ENCODE peak calls at places on chromosomes 1 and 21, in seven cellular contexts. U, D, G, H, C, B and F are unnamed samples.

GRCh38 chr1:227891955-227892871 is 55.5 kb downstream of the WNT9A start:
- DNase-seq in U (peak; percentile 7), D (peak; percentile 16), G (no peak), H (no peak), C (no peak), B (no peak), F (peak; percentile 9)

GRCh38 chr1:202135221-202135721 is 9.3 kb downstream of the ARL8A start:
- DNase-seq in U (peak; percentile 67), D (peak; percentile 66), G (no peak), H (peak; percentile 58), C (peak; percentile 37), B (peak; percentile 42), F (peak; percentile 27)

GRCh38 chr1:25800538-25801377 is 765 bp downstream of the SELENON start:
- DNase-seq in U (no peak), D (no peak), G (no peak), H (no peak), C (no peak), B (no peak), F (no peak)

GRCh38 chr1:7595338-7595737 is 175.8 kb upstream of the VAMP3 start:
- DNase-seq in U (no peak), D (no peak), G (no peak), H (no peak), C (no peak), B (no peak), F (no peak)

GRCh38 chr1:111225717-111226400 is 1.7 kb upstream of the CHI3L2 start:
- DNase-seq in U (no peak), D (no peak), G (no peak), H (no peak), C (peak; percentile 33), B (no peak), F (no peak)

GRCh38 chr1:205454903-205455335 is 926 bp downstream of the BLACAT1 start:
- DNase-seq in U (no peak), D (no peak), G (no peak), H (no peak), C (no peak), B (no peak), F (no peak)

GRCh38 chr1:183069562-183070216 is 46.5 kb downstream of the LAMC1 start:
- DNase-seq in U (peak; percentile 37), D (no peak), G (no peak), H (no peak), C (no peak), B (no peak), F (no peak)

GRCh38 chr1:109931189-109931672 is 20.6 kb downstream of the CSF1 start:
- DNase-seq in U (peak; percentile 91), D (peak; percentile 62), G (no peak), H (peak; percentile 91), C (no peak), B (no peak), F (peak; percentile 81)

GRCh38 chr21:28943631-28944030 is 49.0 kb downstream of the LTN1 start:
- DNase-seq in U (no peak), D (no peak), G (no peak), H (no peak), C (no peak), B (no peak), F (no peak)

GRCh38 chr1:61670016-61670415 is 54.9 kb downstream of the TM2D1 start:
- DNase-seq in U (no peak), D (no peak), G (no peak), H (no peak), C (no peak), B (no peak), F (no peak)

GRCh38 chr1:15618685-15619525 is 1.6 kb downstream of the DDI2 start:
- DNase-seq in U (peak; percentile 56), D (no peak), G (no peak), H (no peak), C (no peak), B (no peak), F (no peak)

GRCh38 chr1:21534674-21535378 is 25.6 kb downstream of the ALPL start:
- DNase-seq in U (peak; percentile 59), D (peak; percentile 44), G (no peak), H (peak; percentile 28), C (no peak), B (peak; percentile 28), F (no peak)

GRCh38 chr1:233912447-233912846 is 8.0 kb downstream of the SLC35F3 start:
- DNase-seq in U (no peak), D (no peak), G (no peak), H (no peak), C (no peak), B (no peak), F (no peak)

GRCh38 chr1:150065184-150065871 is 2.2 kb upstream of the VPS45 start:
- DNase-seq in U (no peak), D (no peak), G (no peak), H (no peak), C (no peak), B (no peak), F (no peak)

GRCh38 chr1:215475719-215476525 is 91.2 kb upstream of the KCTD3 start:
- DNase-seq in U (no peak), D (no peak), G (no peak), H (no peak), C (no peak), B (no peak), F (no peak)

GRCh38 chr1:6083385-6083784 is 37.7 kb downstream of the KCNAB2 start:
- DNase-seq in U (no peak), D (no peak), G (no peak), H (no peak), C (no peak), B (no peak), F (no peak)

GRCh38 chr1:6083801-6084467 is 38.2 kb downstream of the KCNAB2 start:
- DNase-seq in U (no peak), D (no peak), G (no peak), H (no peak), C (no peak), B (no peak), F (no peak)

GRCh38 chr1:6080469-6080868 is 34.8 kb downstream of the KCNAB2 start:
- DNase-seq in U (no peak), D (no peak), G (no peak), H (no peak), C (no peak), B (no peak), F (no peak)

GRCh38 chr1:6081901-6082300 is 36.2 kb downstream of the KCNAB2 start:
- DNase-seq in U (no peak), D (no peak), G (no peak), H (no peak), C (no peak), B (no peak), F (no peak)

DNA sequence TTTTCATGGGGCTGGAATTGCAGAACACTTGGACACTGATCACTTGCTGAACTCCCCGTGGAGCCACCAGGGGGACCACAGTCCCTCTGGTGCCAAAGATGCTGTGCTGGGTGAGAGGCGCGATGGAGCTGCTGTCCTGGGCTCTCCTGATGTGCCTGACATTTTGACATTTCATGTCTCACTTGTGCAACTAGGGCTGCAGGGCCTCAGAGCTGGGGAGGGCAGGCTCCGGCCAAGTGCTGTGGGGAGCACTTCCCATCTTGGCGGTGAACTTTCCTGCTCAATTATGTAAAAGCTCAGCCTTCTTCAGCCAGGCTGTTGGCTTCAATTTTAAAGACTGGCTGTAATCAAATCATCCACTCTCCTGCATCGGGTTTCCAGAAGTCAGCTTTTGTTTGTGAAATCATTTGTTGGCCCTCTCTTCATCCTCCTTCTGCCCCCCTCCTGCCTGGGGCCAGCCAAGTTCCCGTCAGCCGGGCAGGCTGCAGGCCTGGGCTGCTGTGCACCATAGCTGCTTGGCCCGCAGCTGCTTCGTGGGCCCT is 36.8 kb downstream of the KCNAB2 start:
- DNase-seq in U (no peak), D (no peak), G (no peak), H (peak; percentile 16), C (no peak), B (no peak), F (no peak)
- TF ChIP-seq CTCF in U (peak; percentile 7), D (no peak), G (no peak), H (peak; percentile 57), C (no peak), B (no peak), F (peak; percentile 43)

GRCh38 chr1:34874581-34874980 is 15.0 kb upstream of the SMIM12 start:
- DNase-seq in U (no peak), D (no peak), G (no peak), H (no peak), C (no peak), B (no peak), F (no peak)

GRCh38 chr1:34884961-34885360 is 25.4 kb upstream of the SMIM12 start:
- DNase-seq in U (no peak), D (no peak), G (no peak), H (no peak), C (no peak), B (no peak), F (no peak)

GRCh38 chr1:34884536-34884935 is 25.0 kb upstream of the SMIM12 start:
- DNase-seq in U (no peak), D (no peak), G (no peak), H (no peak), C (no peak), B (no peak), F (no peak)

GRCh38 chr1:34876406-34876805 is 16.9 kb upstream of the SMIM12 start:
- DNase-seq in U (no peak), D (no peak), G (no peak), H (no peak), C (no peak), B (no peak), F (no peak)

GRCh38 chr1:34879230-34879629 is 19.7 kb upstream of the SMIM12 start:
- DNase-seq in U (no peak), D (no peak), G (no peak), H (no peak), C (no peak), B (no peak), F (no peak)
- TF ChIP-seq CTCF in U (no peak), D (no peak), G (no peak), H (no peak), C (no peak), B (no peak), F (no peak)

GRCh38 chr1:14415396-14415795 is 183.1 kb upstream of the KAZN start:
- DNase-seq in U (no peak), D (no peak), G (no peak), H (no peak), C (no peak), B (no peak), F (no peak)
- TF ChIP-seq CTCF in U (no peak), D (no peak), G (no peak), H (peak; percentile 26), C (no peak), B (peak; percentile 20), F (peak; percentile 27)

DNA sequence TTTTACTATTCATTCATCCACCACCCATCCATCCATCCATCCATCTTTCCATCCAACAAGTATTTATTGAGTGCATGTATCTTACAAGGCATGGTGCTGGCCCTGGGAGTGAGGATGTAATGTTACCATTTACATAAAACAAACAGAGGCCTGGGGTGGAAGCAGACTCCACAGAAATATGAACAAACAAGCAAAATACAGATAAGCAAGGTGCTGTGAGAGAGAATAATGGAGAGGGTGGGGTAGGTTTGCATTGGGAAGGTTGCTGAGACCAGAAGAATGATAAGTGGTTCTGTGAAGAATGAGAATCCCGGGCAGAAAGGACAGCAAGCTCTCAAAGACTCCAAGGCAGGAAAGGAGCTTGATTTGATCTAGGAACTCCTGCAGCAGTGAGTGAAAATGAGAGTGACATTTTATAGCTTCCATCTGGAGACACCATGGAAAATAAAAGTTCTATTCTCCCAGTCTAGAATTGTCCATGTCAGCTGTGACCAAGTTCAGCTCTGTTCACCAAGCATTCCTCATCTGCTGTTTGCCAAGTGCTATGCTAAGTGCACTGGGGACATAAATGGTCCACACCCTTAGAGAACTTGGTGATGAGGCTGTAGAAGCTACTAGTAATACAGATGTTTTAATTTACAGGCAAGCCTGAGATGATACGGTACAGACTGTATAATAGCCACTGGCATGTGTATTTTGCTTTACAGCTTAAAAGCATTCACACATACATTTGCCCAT is 75.3 kb downstream of the PEX14 start:
- DNase-seq in U (no peak), D (no peak), G (no peak), H (no peak), C (no peak), B (no peak), F (no peak)
- TF ChIP-seq CTCF in U (no peak), D (no peak), G (no peak), H (no peak), C (no peak), B (no peak), F (no peak)

GRCh38 chr1:54488065-54488750 is 59.8 kb upstream of the ACOT11 start:
- DNase-seq in U (peak; percentile 94), D (peak; percentile 92), G (peak; percentile 64), H (peak; percentile 92), C (peak; percentile 78), B (peak; percentile 12), F (peak; percentile 93)
- TF ChIP-seq CTCF in U (no peak), D (no peak), G (no peak), H (peak; percentile 20), C (peak; percentile 12), B (no peak), F (no peak)